ENCODE peak calls at places on chromosomes 12 and 14, in nine cellular contexts. O is ovary; X is transverse colon; E is fibroblast of lung; B is heart right ventricle; Y is CD4-positive, CD25-positive, alpha-beta regulatory T cell; A is stomach; R is adrenal gland; D is lung. T is an unnamed sample.

GRCh38 chr14:60294670-60295069 is 45.6 kb downstream of the PPM1A start:
- DNase-seq in X (no peak), B (no peak), R (no peak), E (no peak), A (no peak), D (no peak), Y (no peak), O (no peak), T (no peak)

GRCh38 chr12:66036317-66036716 is 94.2 kb downstream of the LLPH start:
- DNase-seq in O (peak; percentile 20), R (peak; percentile 74), X (no peak), B (peak; percentile 47), A (no peak), Y (no peak), E (peak; percentile 93), D (no peak), T (no peak)

GRCh38 chr12:76391461-76391860 is 43.2 kb upstream of the BBS10 start:
- DNase-seq in A (no peak), X (no peak), R (no peak), E (no peak), Y (no peak), O (no peak), D (no peak), B (no peak), T (no peak)

GRCh38 chr12:91355150-91356006 is 172.8 kb upstream of the DCN start:
- DNase-seq in B (peak; percentile 62), O (peak; percentile 77), A (peak; percentile 66), Y (no peak), E (peak; percentile 85), D (peak; percentile 65), R (peak; percentile 83), X (peak; percentile 73), T (peak; percentile 44)

GRCh38 chr12:52813885-52814709 is at the start of gene KRT4:
- DNase-seq in O (no peak), R (no peak), A (no peak), E (no peak), X (no peak), D (no peak), B (no peak), Y (no peak), T (no peak)

GRCh38 chr14:83047436-83047835 is 1513.8 kb upstream of the SEL1L start:
- DNase-seq in R (no peak), Y (no peak), B (no peak), E (no peak), X (no peak), O (no peak), A (no peak), D (no peak), T (no peak)

GRCh38 chr14:71625175-71625574 is 307.1 kb upstream of the RGS6 start:
- DNase-seq in D (no peak), Y (no peak), A (no peak), O (no peak), E (no peak), X (no peak), R (no peak), B (no peak), T (no peak)

GRCh38 chr12:96099986-96100385 is 64.6 kb upstream of the LTA4H start:
- DNase-seq in Y (no peak), D (no peak), B (no peak), X (no peak), A (no peak), E (no peak), R (no peak), O (no peak), T (no peak)

GRCh38 chr14:85417396-85417795 is 112.5 kb upstream of the FLRT2 start:
- DNase-seq in B (no peak), A (no peak), D (no peak), X (no peak), Y (no peak), O (no peak), E (no peak), R (no peak), T (no peak)

GRCh38 chr12:104680070-104680469 is 223.3 kb downstream of the CHST11 start:
- DNase-seq in A (no peak), E (no peak), B (no peak), D (no peak), R (no peak), O (no peak), X (no peak), Y (no peak), T (no peak)

GRCh38 chr14:71532349-71532748 is 399.9 kb upstream of the RGS6 start:
- DNase-seq in E (peak; percentile 52), A (no peak), D (no peak), B (no peak), O (no peak), X (no peak), Y (no peak), R (no peak), T (no peak)

GRCh38 chr14:35730871-35731270 is 78.2 kb downstream of the RALGAPA1 start:
- DNase-seq in D (no peak), E (no peak), A (no peak), R (no peak), Y (no peak), O (no peak), B (no peak), X (no peak), T (no peak)

GRCh38 chr12:15829949-15830348 is 40.8 kb upstream of the EPS8 start:
- DNase-seq in D (no peak), E (no peak), A (no peak), O (no peak), B (peak; percentile 21), R (no peak), X (no peak), Y (no peak), T (no peak)

GRCh38 chr12:116423053-116423452 is 136.1 kb upstream of the MAP1LC3B2 start:
- DNase-seq in B (no peak), R (no peak), X (no peak), D (no peak), Y (no peak), A (no peak), O (no peak), E (peak; percentile 79), T (no peak)

GRCh38 chr14:101538865-101539264 is 22.4 kb upstream of the DIO3 start:
- DNase-seq in Y (no peak), E (no peak), B (no peak), R (no peak), D (no peak), O (no peak), X (no peak), A (no peak), T (no peak)

GRCh38 chr14:21723431-21724045 is 49.9 kb upstream of the OR4E1 start:
- DNase-seq in E (no peak), D (no peak), B (no peak), A (no peak), Y (peak; percentile 12), X (peak; percentile 17), O (no peak), R (no peak), T (no peak)

GRCh38 chr12:67370979-67371378 is 101.8 kb downstream of the CAND1 start:
- DNase-seq in D (no peak), B (no peak), A (no peak), O (no peak), X (no peak), Y (no peak), E (no peak), R (no peak), T (no peak)

GRCh38 chr12:106309671-106310313 is 7.3 kb downstream of the TCP11L2 start:
- DNase-seq in E (peak; percentile 62), A (no peak), B (no peak), Y (no peak), D (no peak), R (peak; percentile 56), O (no peak), X (no peak), T (no peak)

GRCh38 chr12:28378749-28379148 is 188.5 kb downstream of the CCDC91 start:
- DNase-seq in D (no peak), Y (no peak), A (no peak), E (peak; percentile 11), B (no peak), X (no peak), O (no peak), R (no peak), T (no peak)

GRCh38 chr14:31380106-31380505 is 40.2 kb downstream of the HEATR5A start:
- DNase-seq in E (no peak), D (no peak), B (no peak), X (no peak), O (no peak), R (no peak), Y (no peak), A (no peak), T (no peak)
- H3K36me3 ChIP-seq in E (peaks cover 3% of the 10 kb centered on the region), D (peaks cover 16% of the 10 kb centered on the region), B (peaks cover 95% of the 10 kb centered on the region), X (no peaks in the 10 kb centered on the region), O (no peaks in the 10 kb centered on the region), R (no peaks in the 10 kb centered on the region), Y (peaks cover 8% of the 10 kb centered on the region), A (peaks cover 70% of the 10 kb centered on the region), T (peaks cover 59% of the 10 kb centered on the region)

DNA sequence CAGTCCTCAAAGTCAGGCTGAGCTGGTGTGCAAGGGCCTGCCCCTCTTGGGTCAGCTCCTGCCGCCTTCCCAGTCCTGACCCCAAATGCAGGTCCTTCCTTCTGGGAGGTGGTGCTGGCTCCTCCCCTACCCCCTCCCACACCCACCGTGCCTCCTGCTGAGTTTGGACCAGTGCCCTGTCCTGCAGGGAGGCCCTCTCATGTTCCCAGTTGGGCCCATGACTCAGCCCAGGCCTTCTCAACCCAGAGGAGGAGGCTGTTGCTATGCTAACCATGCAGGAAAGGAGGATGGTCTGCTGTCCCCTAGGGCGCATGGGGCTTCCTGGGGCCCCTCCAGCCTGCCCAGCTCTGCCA is 4.4 kb downstream of the ZBTB42 start:
- DNase-seq in B (peak; percentile 63), X (no peak), R (no peak), Y (no peak), D (peak; percentile 78), A (peak; percentile 57), E (peak; percentile 84), O (peak; percentile 63), T (no peak)
- H3K27ac ChIP-seq in B (peak overlapping the region; percentile 56), X (no peak overlapping the region), R (no peak overlapping the region), Y (no peak overlapping the region), D (no peak overlapping the region), A (peak overlapping the region; percentile 67), E (no peak overlapping the region), O (no peak overlapping the region), T (no peak overlapping the region)

GRCh38 chr12:6751767-6752166 is 1.2 kb downstream of the MLF2 start:
- DNase-seq in E (no peak), A (no peak), R (no peak), Y (no peak), B (no peak), D (no peak), O (peak; percentile 51), X (no peak), T (no peak)
- H3K4me3 ChIP-seq in E (peak overlapping the region; percentile 83), A (peak overlapping the region; percentile 98), R (peak overlapping the region; percentile 68), Y (peak overlapping the region; percentile 69), B (peak overlapping the region; percentile 96), D (no peak overlapping the region), O (no peak overlapping the region), X (peak overlapping the region; percentile 86), T (peak overlapping the region; percentile 78)

DNA sequence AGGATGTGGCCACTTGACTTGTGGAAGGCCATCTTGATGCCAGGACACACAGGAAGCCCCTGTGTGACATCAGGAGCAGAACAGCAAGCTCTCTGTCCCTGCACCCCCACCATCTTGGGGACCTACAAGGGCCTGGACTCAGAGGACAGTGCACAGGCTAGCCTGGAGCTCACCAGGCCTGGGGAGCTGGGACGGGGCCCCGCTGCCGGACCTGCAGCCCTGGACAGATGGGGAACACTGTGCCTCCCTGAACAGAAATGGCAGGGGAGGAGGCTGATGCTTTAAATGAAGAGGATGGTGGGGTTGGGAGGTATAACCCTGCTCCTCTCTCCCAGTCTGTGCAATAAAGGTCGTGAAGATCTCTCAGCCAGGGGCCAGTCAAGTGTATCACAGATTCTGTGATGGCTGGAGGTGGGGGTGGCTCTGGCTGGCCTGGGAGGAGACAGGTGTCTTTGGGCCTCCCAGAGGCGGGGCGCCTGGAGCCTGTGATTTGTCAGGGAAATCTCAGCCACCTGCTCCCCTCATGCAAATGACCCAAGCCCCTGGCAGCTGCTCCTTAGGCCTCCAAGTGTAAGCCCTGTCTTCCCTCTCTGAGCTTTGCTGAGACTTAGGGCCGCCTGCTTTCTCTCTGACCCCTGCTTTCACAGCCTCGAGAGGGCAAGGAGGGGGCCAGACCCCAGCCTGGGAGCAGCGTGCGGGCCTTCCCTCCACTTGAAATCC is 1.1 kb upstream of the GNB3 start:
- DNase-seq in A (peak; percentile 44), X (peak; percentile 77), Y (no peak), O (no peak), B (no peak), D (no peak), R (no peak), E (no peak), T (peak; percentile 81)
- H3K36me3 ChIP-seq in A (peaks cover 39% of the 10 kb centered on the region), X (no peaks in the 10 kb centered on the region), Y (no peaks in the 10 kb centered on the region), O (no peaks in the 10 kb centered on the region), B (peaks cover 67% of the 10 kb centered on the region), D (no peaks in the 10 kb centered on the region), R (no peaks in the 10 kb centered on the region), E (peaks cover 27% of the 10 kb centered on the region), T (no peaks in the 10 kb centered on the region)